ENCODE peak calls at places on chromosome 4, in nine cellular contexts. One of them, this sample, is unnamed.

GRCh38 chr4:763922-764321 is 58.3 kb downstream of the PCGF3 start:
- DNase-seq in transverse colon: no peak
- DNase-seq in uterus: no peak
- DNase-seq in heart left ventricle: peak
- DNase-seq in breast epithelium: no peak
- DNase-seq in HepG2: no peak
- DNase-seq in stomach: no peak
- DNase-seq in sigmoid colon: no peak
- DNase-seq in testis: no peak
- DNase-seq in this sample: no peak

GRCh38 chr4:7217039-7217438 is 24.7 kb downstream of the SORCS2 start:
- DNase-seq in sigmoid colon: no peak
- DNase-seq in heart left ventricle: no peak
- DNase-seq in testis: no peak
- DNase-seq in HepG2: no peak
- DNase-seq in breast epithelium: no peak
- DNase-seq in uterus: no peak
- DNase-seq in stomach: no peak
- DNase-seq in transverse colon: no peak
- DNase-seq in this sample: no peak

GRCh38 chr4:185282968-185283367 is 73.6 kb downstream of the SNX25 start:
- DNase-seq in uterus: no peak
- DNase-seq in testis: no peak
- DNase-seq in transverse colon: no peak
- DNase-seq in sigmoid colon: no peak
- DNase-seq in heart left ventricle: no peak
- DNase-seq in breast epithelium: no peak
- DNase-seq in stomach: no peak
- DNase-seq in HepG2: no peak
- DNase-seq in this sample: peak

GRCh38 chr4:77821775-77822174 is 2.6 kb upstream of the CNOT6L start:
- DNase-seq in HepG2: no peak
- DNase-seq in stomach: no peak
- DNase-seq in testis: no peak
- DNase-seq in transverse colon: no peak
- DNase-seq in heart left ventricle: no peak
- DNase-seq in sigmoid colon: no peak
- DNase-seq in uterus: no peak
- DNase-seq in breast epithelium: no peak
- DNase-seq in this sample: peak

GRCh38 chr4:52751349-52751911 is at the start of gene ERVMER34-1:
- DNase-seq in uterus: peak
- DNase-seq in HepG2: no peak
- DNase-seq in heart left ventricle: peak
- DNase-seq in transverse colon: peak
- DNase-seq in sigmoid colon: peak
- DNase-seq in breast epithelium: peak
- DNase-seq in testis: peak
- DNase-seq in stomach: peak
- DNase-seq in this sample: no peak

GRCh38 chr4:25069014-25069413 is 38.3 kb upstream of the LGI2 start:
- DNase-seq in HepG2: peak
- DNase-seq in transverse colon: no peak
- DNase-seq in breast epithelium: no peak
- DNase-seq in stomach: peak
- DNase-seq in sigmoid colon: no peak
- DNase-seq in heart left ventricle: no peak
- DNase-seq in uterus: no peak
- DNase-seq in testis: no peak
- DNase-seq in this sample: no peak

GRCh38 chr4:13262816-13263215 is 221.3 kb downstream of the RAB28 start:
- DNase-seq in uterus: no peak
- DNase-seq in sigmoid colon: no peak
- DNase-seq in testis: no peak
- DNase-seq in heart left ventricle: no peak
- DNase-seq in transverse colon: no peak
- DNase-seq in stomach: no peak
- DNase-seq in HepG2: no peak
- DNase-seq in breast epithelium: no peak
- DNase-seq in this sample: no peak

GRCh38 chr4:177974461-177974860 is 532.2 kb upstream of the AGA start:
- DNase-seq in uterus: no peak
- DNase-seq in heart left ventricle: no peak
- DNase-seq in HepG2: no peak
- DNase-seq in stomach: no peak
- DNase-seq in transverse colon: no peak
- DNase-seq in testis: no peak
- DNase-seq in breast epithelium: no peak
- DNase-seq in sigmoid colon: no peak
- DNase-seq in this sample: no peak

GRCh38 chr4:86543560-86544312 is 50.4 kb upstream of the PTPN13 start:
- DNase-seq in transverse colon: no peak
- DNase-seq in heart left ventricle: no peak
- DNase-seq in sigmoid colon: no peak
- DNase-seq in testis: peak
- DNase-seq in breast epithelium: no peak
- DNase-seq in uterus: no peak
- DNase-seq in HepG2: no peak
- DNase-seq in stomach: no peak
- DNase-seq in this sample: no peak

GRCh38 chr4:32462944-32463343 is 1742.8 kb downstream of the PCDH7 start:
- DNase-seq in breast epithelium: no peak
- DNase-seq in HepG2: peak
- DNase-seq in sigmoid colon: no peak
- DNase-seq in stomach: no peak
- DNase-seq in testis: peak
- DNase-seq in transverse colon: no peak
- DNase-seq in heart left ventricle: no peak
- DNase-seq in uterus: no peak
- DNase-seq in this sample: no peak

GRCh38 chr4:149884046-149884445 is 68.4 kb upstream of the IQCM start:
- DNase-seq in testis: no peak
- DNase-seq in HepG2: no peak
- DNase-seq in uterus: no peak
- DNase-seq in heart left ventricle: no peak
- DNase-seq in transverse colon: peak
- DNase-seq in breast epithelium: peak
- DNase-seq in sigmoid colon: no peak
- DNase-seq in stomach: no peak
- DNase-seq in this sample: no peak

GRCh38 chr4:56255820-56256219 is 131.5 kb downstream of the AASDH start:
- DNase-seq in testis: no peak
- DNase-seq in sigmoid colon: no peak
- DNase-seq in transverse colon: no peak
- DNase-seq in breast epithelium: no peak
- DNase-seq in uterus: no peak
- DNase-seq in heart left ventricle: no peak
- DNase-seq in HepG2: no peak
- DNase-seq in stomach: no peak
- DNase-seq in this sample: peak

GRCh38 chr4:25345880-25346279 is 31.2 kb upstream of the ANAPC4 start:
- DNase-seq in HepG2: no peak
- DNase-seq in heart left ventricle: no peak
- DNase-seq in stomach: no peak
- DNase-seq in testis: no peak
- DNase-seq in uterus: no peak
- DNase-seq in breast epithelium: no peak
- DNase-seq in sigmoid colon: no peak
- DNase-seq in transverse colon: no peak
- DNase-seq in this sample: no peak

GRCh38 chr4:168059251-168059650 is 33.1 kb upstream of the ANXA10 start:
- DNase-seq in HepG2: no peak
- DNase-seq in stomach: no peak
- DNase-seq in sigmoid colon: no peak
- DNase-seq in heart left ventricle: no peak
- DNase-seq in testis: no peak
- DNase-seq in uterus: no peak
- DNase-seq in transverse colon: no peak
- DNase-seq in breast epithelium: no peak
- DNase-seq in this sample: no peak

GRCh38 chr4:98516042-98516440 is 142.4 kb downstream of the TSPAN5 start:
- DNase-seq in HepG2: peak
- DNase-seq in sigmoid colon: no peak
- DNase-seq in breast epithelium: no peak
- DNase-seq in heart left ventricle: no peak
- DNase-seq in transverse colon: no peak
- DNase-seq in uterus: no peak
- DNase-seq in testis: no peak
- DNase-seq in stomach: no peak
- DNase-seq in this sample: no peak

GRCh38 chr4:41881931-41882621 is 53.2 kb upstream of the TMEM33 start:
- DNase-seq in transverse colon: no peak
- DNase-seq in heart left ventricle: no peak
- DNase-seq in testis: no peak
- DNase-seq in sigmoid colon: no peak
- DNase-seq in uterus: no peak
- DNase-seq in stomach: no peak
- DNase-seq in breast epithelium: no peak
- DNase-seq in HepG2: no peak
- DNase-seq in this sample: no peak

GRCh38 chr4:18894928-18895327 is 873.4 kb upstream of the LCORL start:
- DNase-seq in HepG2: no peak
- DNase-seq in transverse colon: no peak
- DNase-seq in breast epithelium: no peak
- DNase-seq in sigmoid colon: no peak
- DNase-seq in testis: no peak
- DNase-seq in uterus: no peak
- DNase-seq in stomach: no peak
- DNase-seq in heart left ventricle: no peak
- DNase-seq in this sample: no peak

GRCh38 chr4:5773271-5773555 is 62.2 kb downstream of the EVC start:
- DNase-seq in testis: no peak
- DNase-seq in uterus: no peak
- DNase-seq in stomach: no peak
- DNase-seq in transverse colon: no peak
- DNase-seq in sigmoid colon: peak
- DNase-seq in HepG2: no peak
- DNase-seq in breast epithelium: no peak
- DNase-seq in heart left ventricle: no peak
- DNase-seq in this sample: no peak

GRCh38 chr4:45741897-45742296 is 382.0 kb downstream of the GABRG1 start:
- DNase-seq in breast epithelium: no peak
- DNase-seq in sigmoid colon: no peak
- DNase-seq in testis: peak
- DNase-seq in stomach: no peak
- DNase-seq in transverse colon: no peak
- DNase-seq in HepG2: peak
- DNase-seq in uterus: no peak
- DNase-seq in heart left ventricle: no peak
- DNase-seq in this sample: no peak

GRCh38 chr4:39977489-39978377 is at the start of gene PDS5A:
- DNase-seq in stomach: peak
- DNase-seq in sigmoid colon: peak
- DNase-seq in transverse colon: peak
- DNase-seq in uterus: peak
- DNase-seq in testis: peak
- DNase-seq in heart left ventricle: peak
- DNase-seq in breast epithelium: peak
- DNase-seq in HepG2: peak
- DNase-seq in this sample: peak
- TF ChIP-seq POLR2A in stomach: no peak
- TF ChIP-seq POLR2A in sigmoid colon: no peak
- TF ChIP-seq POLR2A in transverse colon: peak
- TF ChIP-seq POLR2A in uterus: peak
- TF ChIP-seq POLR2A in testis: no peak
- TF ChIP-seq POLR2A in heart left ventricle: no peak
- TF ChIP-seq POLR2A in breast epithelium: no peak
- TF ChIP-seq POLR2A in HepG2: peak
- TF ChIP-seq POLR2A in this sample: peak

DNA sequence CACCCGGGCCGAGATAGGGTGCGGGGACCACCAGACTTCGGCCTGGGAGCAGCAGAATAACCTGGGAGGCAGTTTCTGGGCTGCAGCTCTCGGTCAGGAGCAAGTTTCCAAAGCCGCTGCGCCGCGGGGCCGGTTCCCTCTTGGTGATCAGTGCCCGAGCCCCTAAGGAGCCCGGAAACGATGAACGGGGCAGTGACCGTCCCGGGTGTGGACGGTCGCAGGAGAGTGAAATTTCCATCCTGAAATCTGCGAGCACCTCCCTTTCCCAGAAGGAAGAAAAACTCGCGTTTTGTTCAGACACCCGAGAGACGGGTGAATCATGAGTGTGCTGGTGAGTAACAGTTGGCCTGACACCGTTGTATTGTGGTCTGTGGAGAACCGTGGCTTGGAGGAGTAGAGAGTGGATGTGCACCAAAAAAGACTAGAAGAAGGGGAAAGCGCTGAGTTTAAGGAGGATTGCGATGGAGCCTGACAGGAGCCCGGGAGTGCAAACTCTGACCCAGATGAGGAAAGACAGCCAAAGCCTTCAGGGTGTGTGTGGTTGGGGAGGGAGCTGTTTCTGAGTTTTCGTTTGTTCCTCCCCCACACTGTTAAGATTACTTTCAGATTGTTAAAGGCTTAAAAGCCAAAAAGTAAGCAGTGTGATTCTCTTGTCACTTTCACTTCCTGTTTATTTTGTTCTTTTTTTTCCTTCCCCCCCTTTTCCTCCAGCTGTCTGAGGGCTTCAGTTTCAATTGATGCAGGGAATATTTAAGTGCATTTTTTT is 824 bp downstream of the MCUB start:
- DNase-seq in testis: peak
- DNase-seq in breast epithelium: peak
- DNase-seq in stomach: no peak
- DNase-seq in sigmoid colon: peak
- DNase-seq in heart left ventricle: peak
- DNase-seq in HepG2: no peak
- DNase-seq in uterus: peak
- DNase-seq in transverse colon: peak
- DNase-seq in this sample: peak
- TF ChIP-seq POLR2A in testis: no peak
- TF ChIP-seq POLR2A in breast epithelium: no peak
- TF ChIP-seq POLR2A in stomach: no peak
- TF ChIP-seq POLR2A in sigmoid colon: no peak
- TF ChIP-seq POLR2A in heart left ventricle: no peak
- TF ChIP-seq POLR2A in HepG2: no peak
- TF ChIP-seq POLR2A in uterus: no peak
- TF ChIP-seq POLR2A in transverse colon: peak
- TF ChIP-seq POLR2A in this sample: no peak

DNA sequence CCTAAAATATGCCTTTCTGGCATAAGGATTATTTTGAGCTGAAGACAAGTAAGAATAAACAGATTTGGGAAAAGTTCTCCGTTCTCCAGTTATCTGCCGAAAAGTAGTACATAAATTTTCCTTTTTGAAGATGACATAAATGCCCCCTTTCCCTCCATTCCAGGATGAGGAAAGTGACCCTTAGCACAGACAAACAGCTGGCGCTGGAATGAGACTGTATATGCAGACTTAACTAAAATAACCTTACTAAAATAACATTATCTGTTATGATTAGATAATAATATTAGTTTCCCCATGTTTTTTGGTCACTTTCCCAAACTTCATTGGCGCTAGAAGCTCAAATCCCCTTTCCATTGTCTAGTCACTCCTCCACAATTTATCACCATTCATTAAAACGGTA is 21.5 kb downstream of the PDGFC start:
- DNase-seq in breast epithelium: no peak
- DNase-seq in sigmoid colon: no peak
- DNase-seq in HepG2: no peak
- DNase-seq in heart left ventricle: no peak
- DNase-seq in transverse colon: no peak
- DNase-seq in stomach: no peak
- DNase-seq in testis: no peak
- DNase-seq in uterus: no peak
- DNase-seq in this sample: no peak
- TF ChIP-seq POLR2A in breast epithelium: no peak
- TF ChIP-seq POLR2A in sigmoid colon: no peak
- TF ChIP-seq POLR2A in HepG2: no peak
- TF ChIP-seq POLR2A in heart left ventricle: no peak
- TF ChIP-seq POLR2A in transverse colon: no peak
- TF ChIP-seq POLR2A in stomach: no peak
- TF ChIP-seq POLR2A in testis: no peak
- TF ChIP-seq POLR2A in uterus: no peak
- TF ChIP-seq POLR2A in this sample: no peak

GRCh38 chr4:118968006-118968405 is 79.4 kb downstream of the SYNPO2 start:
- DNase-seq in breast epithelium: peak
- DNase-seq in transverse colon: peak
- DNase-seq in HepG2: no peak
- DNase-seq in sigmoid colon: peak
- DNase-seq in testis: peak
- DNase-seq in uterus: peak
- DNase-seq in stomach: peak
- DNase-seq in heart left ventricle: no peak
- DNase-seq in this sample: no peak
- TF ChIP-seq POLR2A in breast epithelium: no peak
- TF ChIP-seq POLR2A in transverse colon: no peak
- TF ChIP-seq POLR2A in HepG2: no peak
- TF ChIP-seq POLR2A in sigmoid colon: no peak
- TF ChIP-seq POLR2A in testis: no peak
- TF ChIP-seq POLR2A in uterus: no peak
- TF ChIP-seq POLR2A in stomach: no peak
- TF ChIP-seq POLR2A in heart left ventricle: no peak
- TF ChIP-seq POLR2A in this sample: no peak

This sample was measured in erythroblast.